ENCODE peak calls at places on chromosomes 16 and 17, in ten cellular contexts. One of them, this sample, is unnamed.

GRCh38 chr17:28271431-28271830 is 47.6 kb upstream of the TMEM97 start:
- DNase-seq in EL: no peak
- DNase-seq in PC-9: no peak
- DNase-seq in NCI-H1105: no peak
- DNase-seq in brain microvascular endothelial cell: no peak
- DNase-seq in germinal center: no peak
- DNase-seq in ascending aorta: peak
- DNase-seq in omental fat pad: no peak
- DNase-seq in SK-N-DZ: no peak
- DNase-seq in DMS79 treated with DMSO at 0.1 percent for 48 hours: no peak
- DNase-seq in this sample: no peak

GRCh38 chr17:18100616-18101015 is 7.9 kb upstream of the MYO15A start:
- DNase-seq in EL: no peak
- DNase-seq in PC-9: no peak
- DNase-seq in NCI-H1105: no peak
- DNase-seq in brain microvascular endothelial cell: no peak
- DNase-seq in germinal center: no peak
- DNase-seq in ascending aorta: no peak
- DNase-seq in omental fat pad: no peak
- DNase-seq in SK-N-DZ: no peak
- DNase-seq in DMS79 treated with DMSO at 0.1 percent for 48 hours: no peak
- DNase-seq in this sample: no peak

GRCh38 chr17:40427002-40427491 is 9.4 kb upstream of the TOP2A start:
- DNase-seq in EL: no peak
- DNase-seq in PC-9: no peak
- DNase-seq in NCI-H1105: no peak
- DNase-seq in brain microvascular endothelial cell: no peak
- DNase-seq in germinal center: no peak
- DNase-seq in ascending aorta: peak
- DNase-seq in omental fat pad: no peak
- DNase-seq in SK-N-DZ: no peak
- DNase-seq in DMS79 treated with DMSO at 0.1 percent for 48 hours: no peak
- DNase-seq in this sample: no peak

GRCh38 chr17:69060835-69061234 is at the start of gene ABCA9:
- DNase-seq in EL: no peak
- DNase-seq in PC-9: no peak
- DNase-seq in NCI-H1105: no peak
- DNase-seq in brain microvascular endothelial cell: peak
- DNase-seq in germinal center: no peak
- DNase-seq in ascending aorta: no peak
- DNase-seq in omental fat pad: no peak
- DNase-seq in SK-N-DZ: no peak
- DNase-seq in DMS79 treated with DMSO at 0.1 percent for 48 hours: no peak
- DNase-seq in this sample: peak

GRCh38 chr17:55726440-55726839 is 3.8 kb upstream of the TMEM100 start:
- DNase-seq in EL: peak
- DNase-seq in PC-9: no peak
- DNase-seq in NCI-H1105: no peak
- DNase-seq in brain microvascular endothelial cell: peak
- DNase-seq in germinal center: no peak
- DNase-seq in ascending aorta: peak
- DNase-seq in omental fat pad: no peak
- DNase-seq in SK-N-DZ: no peak
- DNase-seq in DMS79 treated with DMSO at 0.1 percent for 48 hours: peak
- DNase-seq in this sample: peak

GRCh38 chr17:66306413-66306812 is 4.0 kb downstream of the PRKCA start:
- DNase-seq in EL: peak
- DNase-seq in PC-9: no peak
- DNase-seq in NCI-H1105: no peak
- DNase-seq in brain microvascular endothelial cell: no peak
- DNase-seq in germinal center: no peak
- DNase-seq in ascending aorta: no peak
- DNase-seq in omental fat pad: no peak
- DNase-seq in SK-N-DZ: no peak
- DNase-seq in DMS79 treated with DMSO at 0.1 percent for 48 hours: no peak
- DNase-seq in this sample: no peak

GRCh38 chr17:48522990-48523389 is 7.8 kb downstream of the HOXB1 start:
- DNase-seq in EL: no peak
- DNase-seq in PC-9: no peak
- DNase-seq in NCI-H1105: no peak
- DNase-seq in brain microvascular endothelial cell: no peak
- DNase-seq in germinal center: no peak
- DNase-seq in ascending aorta: no peak
- DNase-seq in omental fat pad: no peak
- DNase-seq in SK-N-DZ: no peak
- DNase-seq in DMS79 treated with DMSO at 0.1 percent for 48 hours: no peak
- DNase-seq in this sample: no peak

GRCh38 chr16:15658556-15658955 is 8.5 kb downstream of the NDE1 start:
- DNase-seq in EL: no peak
- DNase-seq in PC-9: no peak
- DNase-seq in NCI-H1105: no peak
- DNase-seq in brain microvascular endothelial cell: no peak
- DNase-seq in germinal center: no peak
- DNase-seq in ascending aorta: no peak
- DNase-seq in omental fat pad: no peak
- DNase-seq in SK-N-DZ: no peak
- DNase-seq in DMS79 treated with DMSO at 0.1 percent for 48 hours: no peak
- DNase-seq in this sample: no peak

GRCh38 chr17:7903154-7904103 is 12.7 kb downstream of the RNF227 start:
- DNase-seq in EL: no peak
- DNase-seq in PC-9: no peak
- DNase-seq in NCI-H1105: no peak
- DNase-seq in brain microvascular endothelial cell: peak
- DNase-seq in germinal center: no peak
- DNase-seq in ascending aorta: no peak
- DNase-seq in omental fat pad: no peak
- DNase-seq in SK-N-DZ: no peak
- DNase-seq in DMS79 treated with DMSO at 0.1 percent for 48 hours: peak
- DNase-seq in this sample: no peak

GRCh38 chr17:20008242-20009051 is 712 bp upstream of the SPECC1 start:
- DNase-seq in EL: peak
- DNase-seq in PC-9: no peak
- DNase-seq in NCI-H1105: peak
- DNase-seq in brain microvascular endothelial cell: no peak
- DNase-seq in germinal center: no peak
- DNase-seq in ascending aorta: peak
- DNase-seq in omental fat pad: peak
- DNase-seq in SK-N-DZ: peak
- DNase-seq in DMS79 treated with DMSO at 0.1 percent for 48 hours: no peak
- DNase-seq in this sample: no peak

This sample was measured in kidney glomerular epithelial cell.